ENCODE peak calls at places on chromosome 11, in ten cellular contexts. C is posterior cingulate gyrus; G is stimulated activated CD8-positive, alpha-beta memory T cell treated with anti-CD3 and anti-CD28 coated beads, Interleukin-7, amount 100 ng/mL, for 1 hour; F is ELR; R is HEK293T; T is NCI-H1048; L is activated CD4-positive, alpha-beta T cell treated with anti-CD3 and anti-CD28 coated beads, Interleukin-2, amount 50 U/mL, for 24 hours; M is AG10803; B is stimulated activated naive CD4-positive, alpha-beta T cell; U is epithelial cell of proximal tubule. X is an unnamed sample.

GRCh38 chr11:69700278-69701140 is 3.3 kb downstream of the FGF19 start:
- DNase-seq in C (peak), G (no peak), F (peak), R (peak), T (no peak), L (no peak), M (peak), B (no peak), U (no peak), X (no peak)

GRCh38 chr11:31803813-31804438 is 7.2 kb downstream of the PAX6 start:
- DNase-seq in C (no peak), G (no peak), F (no peak), R (no peak), T (no peak), L (no peak), M (no peak), B (no peak), U (no peak), X (no peak)

GRCh38 chr11:11973361-11973800 is 35.0 kb downstream of the DKK3 start:
- DNase-seq in C (peak), G (no peak), F (no peak), R (no peak), T (no peak), L (no peak), M (peak), B (no peak), U (no peak), X (no peak)

GRCh38 chr11:8604078-8604723 is 10.2 kb upstream of the STK33 start:
- DNase-seq in C (no peak), G (no peak), F (peak), R (peak), T (no peak), L (no peak), M (peak), B (no peak), U (peak), X (no peak)

GRCh38 chr11:63242089-63242762 is 1.2 kb downstream of the SLC22A25 start:
- DNase-seq in C (no peak), G (no peak), F (no peak), R (no peak), T (no peak), L (no peak), M (no peak), B (peak), U (no peak), X (no peak)

GRCh38 chr11:1830500-1831223 is 4.1 kb upstream of the SYT8 start:
- DNase-seq in C (no peak), G (no peak), F (no peak), R (no peak), T (no peak), L (no peak), M (no peak), B (no peak), U (no peak), X (no peak)

GRCh38 chr11:34233215-34233614 is 124.6 kb downstream of the ABTB2 start:
- DNase-seq in C (no peak), G (no peak), F (no peak), R (no peak), T (no peak), L (no peak), M (no peak), B (no peak), U (no peak), X (no peak)

GRCh38 chr11:99257131-99257530 is 236.4 kb downstream of the CNTN5 start:
- DNase-seq in C (no peak), G (no peak), F (no peak), R (no peak), T (no peak), L (no peak), M (no peak), B (no peak), U (no peak), X (no peak)

GRCh38 chr11:120182790-120183491 is 27.9 kb upstream of the OAF start:
- DNase-seq in C (no peak), G (no peak), F (peak), R (peak), T (no peak), L (no peak), M (no peak), B (no peak), U (no peak), X (no peak)